ENCODE peak calls at places on chromosomes 5 and 9, in eight cellular contexts. One of them, this sample, is unnamed.

GRCh38 chr5:167652690-167653089 is 638.8 kb upstream of the WWC1 start:
- DNase-seq in ovary: no peak
- DNase-seq in IMR-90: peak
- DNase-seq in tibial nerve: no peak
- DNase-seq in A549: no peak
- DNase-seq in stomach: no peak
- DNase-seq in body of pancreas: no peak
- DNase-seq in heart left ventricle: no peak
- DNase-seq in this sample: no peak

GRCh38 chr5:146009020-146009419 is 72.6 kb downstream of the SH3RF2 start:
- DNase-seq in ovary: no peak
- DNase-seq in IMR-90: peak
- DNase-seq in tibial nerve: no peak
- DNase-seq in A549: no peak
- DNase-seq in stomach: no peak
- DNase-seq in body of pancreas: no peak
- DNase-seq in heart left ventricle: no peak
- DNase-seq in this sample: no peak

GRCh38 chr5:41794478-41794877 is 75.7 kb downstream of the OXCT1 start:
- DNase-seq in ovary: no peak
- DNase-seq in IMR-90: peak
- DNase-seq in tibial nerve: no peak
- DNase-seq in A549: peak
- DNase-seq in stomach: no peak
- DNase-seq in body of pancreas: no peak
- DNase-seq in heart left ventricle: no peak
- DNase-seq in this sample: no peak

GRCh38 chr9:73216016-73216415 is 64.4 kb downstream of the ANXA1 start:
- DNase-seq in ovary: no peak
- DNase-seq in IMR-90: no peak
- DNase-seq in tibial nerve: no peak
- DNase-seq in A549: no peak
- DNase-seq in stomach: no peak
- DNase-seq in body of pancreas: no peak
- DNase-seq in heart left ventricle: no peak
- DNase-seq in this sample: no peak

GRCh38 chr9:127021664-127022337 is 100.6 kb downstream of the ANGPTL2 start:
- DNase-seq in ovary: peak
- DNase-seq in IMR-90: peak
- DNase-seq in tibial nerve: peak
- DNase-seq in A549: no peak
- DNase-seq in stomach: peak
- DNase-seq in body of pancreas: peak
- DNase-seq in heart left ventricle: peak
- DNase-seq in this sample: no peak

GRCh38 chr9:107539427-107540154 is 50.0 kb upstream of the KLF4 start:
- DNase-seq in ovary: no peak
- DNase-seq in IMR-90: no peak
- DNase-seq in tibial nerve: peak
- DNase-seq in A549: no peak
- DNase-seq in stomach: no peak
- DNase-seq in body of pancreas: no peak
- DNase-seq in heart left ventricle: no peak
- DNase-seq in this sample: peak

GRCh38 chr9:78397045-78397843 is 100.3 kb downstream of the PSAT1 start:
- DNase-seq in ovary: no peak
- DNase-seq in IMR-90: no peak
- DNase-seq in tibial nerve: no peak
- DNase-seq in A549: no peak
- DNase-seq in stomach: no peak
- DNase-seq in body of pancreas: no peak
- DNase-seq in heart left ventricle: no peak
- DNase-seq in this sample: no peak

GRCh38 chr5:151924564-151925395 is at the start of gene GLRA1:
- DNase-seq in ovary: peak
- DNase-seq in IMR-90: peak
- DNase-seq in tibial nerve: no peak
- DNase-seq in A549: peak
- DNase-seq in stomach: peak
- DNase-seq in body of pancreas: peak
- DNase-seq in heart left ventricle: peak
- DNase-seq in this sample: peak

GRCh38 chr5:151923865-151924264 is 786 bp downstream of the GLRA1 start:
- DNase-seq in ovary: no peak
- DNase-seq in IMR-90: no peak
- DNase-seq in tibial nerve: no peak
- DNase-seq in A549: peak
- DNase-seq in stomach: no peak
- DNase-seq in body of pancreas: no peak
- DNase-seq in heart left ventricle: no peak
- DNase-seq in this sample: peak

GRCh38 chr5:136031713-136032112 is 2.9 kb downstream of the TGFBI start:
- DNase-seq in ovary: no peak
- DNase-seq in IMR-90: no peak
- DNase-seq in tibial nerve: no peak
- DNase-seq in A549: no peak
- DNase-seq in stomach: no peak
- DNase-seq in body of pancreas: no peak
- DNase-seq in heart left ventricle: no peak
- DNase-seq in this sample: no peak

GRCh38 chr5:5453131-5453530 is 30.7 kb downstream of the ICE1 start:
- DNase-seq in ovary: no peak
- DNase-seq in IMR-90: no peak
- DNase-seq in tibial nerve: no peak
- DNase-seq in A549: no peak
- DNase-seq in stomach: no peak
- DNase-seq in body of pancreas: no peak
- DNase-seq in heart left ventricle: no peak
- DNase-seq in this sample: no peak

GRCh38 chr9:116058421-116058820 is 95.2 kb upstream of the PAPPA start:
- DNase-seq in ovary: no peak
- DNase-seq in IMR-90: no peak
- DNase-seq in tibial nerve: no peak
- DNase-seq in A549: peak
- DNase-seq in stomach: no peak
- DNase-seq in body of pancreas: no peak
- DNase-seq in heart left ventricle: no peak
- DNase-seq in this sample: no peak

GRCh38 chr9:25678147-25678666 is at the start of gene TUSC1:
- DNase-seq in ovary: peak
- DNase-seq in IMR-90: peak
- DNase-seq in tibial nerve: peak
- DNase-seq in A549: peak
- DNase-seq in stomach: peak
- DNase-seq in body of pancreas: peak
- DNase-seq in heart left ventricle: peak
- DNase-seq in this sample: no peak

GRCh38 chr5:17799521-17799920 is 165.3 kb downstream of the TAF11L14 start:
- DNase-seq in ovary: no peak
- DNase-seq in IMR-90: no peak
- DNase-seq in tibial nerve: no peak
- DNase-seq in A549: no peak
- DNase-seq in stomach: no peak
- DNase-seq in body of pancreas: no peak
- DNase-seq in heart left ventricle: no peak
- DNase-seq in this sample: no peak

DNA sequence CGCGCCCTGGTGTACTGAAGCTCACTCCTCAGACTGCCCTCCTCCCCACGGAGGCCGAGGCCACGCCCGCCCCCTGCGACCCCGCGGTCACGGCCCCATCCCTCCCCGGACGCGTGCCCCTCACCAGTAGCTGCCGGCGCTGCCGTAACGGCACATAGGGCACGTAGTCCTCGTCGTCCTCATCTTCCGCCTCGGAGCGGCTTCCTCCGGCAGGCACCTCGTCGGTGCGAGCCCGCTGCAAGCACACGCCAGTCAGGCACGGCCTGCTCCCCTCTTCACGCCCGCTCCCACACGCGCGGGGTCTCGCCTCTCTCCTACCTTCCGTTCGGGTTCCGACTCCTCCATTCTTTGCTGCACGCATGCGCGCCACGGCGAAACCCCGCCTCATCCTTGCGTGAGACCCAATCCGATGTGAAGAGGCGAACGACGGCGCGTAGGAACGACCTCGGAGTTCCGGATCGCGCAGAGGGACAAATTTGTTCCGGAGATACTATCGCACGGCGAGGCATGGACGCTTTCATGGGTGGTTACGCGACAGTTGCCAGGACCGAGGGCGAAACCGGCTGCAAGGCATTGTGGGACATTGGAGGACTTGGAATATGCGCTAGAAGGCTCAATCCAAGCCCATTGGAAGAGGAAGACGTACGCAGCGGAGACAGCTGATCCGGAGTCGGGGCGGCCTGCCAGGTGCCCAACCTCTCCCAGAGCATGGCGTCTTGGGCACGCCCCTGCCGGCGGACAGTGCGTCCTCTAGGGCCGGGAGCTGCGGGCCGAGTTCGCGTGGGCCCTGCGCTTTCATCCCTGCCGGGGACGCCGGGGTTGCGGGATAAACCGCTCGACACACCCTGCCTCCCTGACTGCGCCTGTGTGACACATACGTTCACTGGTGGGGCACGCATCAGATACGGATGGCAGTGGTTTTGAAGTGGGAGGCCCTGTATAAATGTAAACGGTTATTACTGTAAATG is at the start of gene DDX41:
- DNase-seq in ovary: peak
- DNase-seq in IMR-90: peak
- DNase-seq in tibial nerve: peak
- DNase-seq in A549: peak
- DNase-seq in stomach: peak
- DNase-seq in body of pancreas: peak
- DNase-seq in heart left ventricle: peak
- DNase-seq in this sample: peak
- TF ChIP-seq POLR2A in ovary: peak
- TF ChIP-seq POLR2A in IMR-90: peak
- TF ChIP-seq POLR2A in tibial nerve: no peak
- TF ChIP-seq POLR2A in A549: peak
- TF ChIP-seq POLR2A in stomach: no peak
- TF ChIP-seq POLR2A in body of pancreas: peak
- TF ChIP-seq POLR2A in heart left ventricle: no peak
- TF ChIP-seq POLR2A in this sample: peak

DNA sequence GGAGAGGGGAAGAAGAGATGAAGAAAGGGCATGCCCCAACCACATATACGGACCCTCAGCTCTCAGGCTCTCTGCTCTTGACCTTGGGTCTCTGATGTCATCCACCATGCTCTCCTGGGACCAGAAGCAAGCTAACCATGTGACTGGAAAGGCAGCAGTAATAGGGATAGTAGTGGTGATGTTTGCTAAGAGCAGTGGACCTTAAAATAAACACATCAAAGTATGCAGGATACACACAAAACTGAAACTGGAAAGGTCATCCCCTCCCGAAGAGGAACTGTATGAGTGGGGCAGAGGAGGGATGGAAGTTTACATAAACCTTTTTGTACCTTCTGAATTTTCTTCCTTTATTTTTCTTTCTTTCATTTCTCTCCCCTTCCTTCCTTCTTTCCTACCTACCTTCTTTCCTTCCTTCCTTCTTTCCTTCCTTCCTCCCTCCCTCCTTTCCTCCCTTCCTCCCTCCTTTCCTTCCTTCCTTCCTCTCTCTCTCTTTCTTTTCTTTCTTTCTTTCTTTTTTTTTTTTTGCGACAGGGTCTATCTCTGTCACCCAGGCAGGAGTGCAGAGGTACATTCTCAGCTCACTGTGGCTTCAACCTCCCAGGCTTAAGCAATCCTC is 8.1 kb upstream of the PTPN3 start:
- DNase-seq in ovary: no peak
- DNase-seq in IMR-90: no peak
- DNase-seq in tibial nerve: no peak
- DNase-seq in A549: peak
- DNase-seq in stomach: no peak
- DNase-seq in body of pancreas: no peak
- DNase-seq in heart left ventricle: no peak
- DNase-seq in this sample: peak
- TF ChIP-seq POLR2A in ovary: no peak
- TF ChIP-seq POLR2A in IMR-90: no peak
- TF ChIP-seq POLR2A in tibial nerve: no peak
- TF ChIP-seq POLR2A in A549: no peak
- TF ChIP-seq POLR2A in stomach: no peak
- TF ChIP-seq POLR2A in body of pancreas: no peak
- TF ChIP-seq POLR2A in heart left ventricle: no peak
- TF ChIP-seq POLR2A in this sample: no peak

GRCh38 chr9:86020731-86021130 is 78.6 kb downstream of the GOLM1 start:
- DNase-seq in ovary: no peak
- DNase-seq in IMR-90: no peak
- DNase-seq in tibial nerve: no peak
- DNase-seq in A549: no peak
- DNase-seq in stomach: no peak
- DNase-seq in body of pancreas: no peak
- DNase-seq in heart left ventricle: no peak
- DNase-seq in this sample: no peak

GRCh38 chr9:86022687-86023266 is 76.6 kb downstream of the GOLM1 start:
- DNase-seq in ovary: no peak
- DNase-seq in IMR-90: no peak
- DNase-seq in tibial nerve: no peak
- DNase-seq in A549: no peak
- DNase-seq in stomach: no peak
- DNase-seq in body of pancreas: no peak
- DNase-seq in heart left ventricle: no peak
- DNase-seq in this sample: no peak

GRCh38 chr9:86021166-86021565 is 78.2 kb downstream of the GOLM1 start:
- DNase-seq in ovary: no peak
- DNase-seq in IMR-90: no peak
- DNase-seq in tibial nerve: no peak
- DNase-seq in A549: no peak
- DNase-seq in stomach: no peak
- DNase-seq in body of pancreas: no peak
- DNase-seq in heart left ventricle: no peak
- DNase-seq in this sample: no peak
- TF ChIP-seq POLR2A in ovary: no peak
- TF ChIP-seq POLR2A in IMR-90: no peak
- TF ChIP-seq POLR2A in tibial nerve: no peak
- TF ChIP-seq POLR2A in A549: no peak
- TF ChIP-seq POLR2A in stomach: no peak
- TF ChIP-seq POLR2A in body of pancreas: no peak
- TF ChIP-seq POLR2A in heart left ventricle: no peak
- TF ChIP-seq POLR2A in this sample: no peak

GRCh38 chr9:113221800-113222481 is 597 bp downstream of the SLC31A1 start:
- DNase-seq in ovary: no peak
- DNase-seq in IMR-90: no peak
- DNase-seq in tibial nerve: no peak
- DNase-seq in A549: no peak
- DNase-seq in stomach: no peak
- DNase-seq in body of pancreas: no peak
- DNase-seq in heart left ventricle: no peak
- DNase-seq in this sample: no peak

GRCh38 chr9:113223963-113224362 is 2.6 kb downstream of the SLC31A1 start:
- DNase-seq in ovary: no peak
- DNase-seq in IMR-90: peak
- DNase-seq in tibial nerve: no peak
- DNase-seq in A549: no peak
- DNase-seq in stomach: no peak
- DNase-seq in body of pancreas: no peak
- DNase-seq in heart left ventricle: no peak
- DNase-seq in this sample: peak

GRCh38 chr9:113221003-113221799 is at the start of the genes FKBP15 and SLC31A1:
- DNase-seq in ovary: peak
- DNase-seq in IMR-90: peak
- DNase-seq in tibial nerve: peak
- DNase-seq in A549: peak
- DNase-seq in stomach: peak
- DNase-seq in body of pancreas: peak
- DNase-seq in heart left ventricle: peak
- DNase-seq in this sample: peak

GRCh38 chr9:113220467-113221002 is 542 bp downstream of the FKBP15 start:
- DNase-seq in ovary: no peak
- DNase-seq in IMR-90: no peak
- DNase-seq in tibial nerve: no peak
- DNase-seq in A549: no peak
- DNase-seq in stomach: no peak
- DNase-seq in body of pancreas: no peak
- DNase-seq in heart left ventricle: no peak
- DNase-seq in this sample: no peak

GRCh38 chr9:113222482-113222841 is 1.1 kb downstream of the SLC31A1 start:
- DNase-seq in ovary: no peak
- DNase-seq in IMR-90: peak
- DNase-seq in tibial nerve: no peak
- DNase-seq in A549: no peak
- DNase-seq in stomach: no peak
- DNase-seq in body of pancreas: peak
- DNase-seq in heart left ventricle: no peak
- DNase-seq in this sample: peak
- TF ChIP-seq POLR2A in ovary: no peak
- TF ChIP-seq POLR2A in IMR-90: no peak
- TF ChIP-seq POLR2A in tibial nerve: no peak
- TF ChIP-seq POLR2A in A549: no peak
- TF ChIP-seq POLR2A in stomach: no peak
- TF ChIP-seq POLR2A in body of pancreas: no peak
- TF ChIP-seq POLR2A in heart left ventricle: no peak
- TF ChIP-seq POLR2A in this sample: no peak